ENCODE peak calls at places on chromosomes 3 and 15, in nine cellular contexts. X is stomach, W is spleen, Z is heart left ventricle, Y is NB4, D is lower leg skin, P is HepG2, S is A549, N is body of pancreas. L is an unnamed sample.

GRCh38 chr3:3817870-3818269 is 18.6 kb downstream of the LRRN1 start:
- DNase-seq in P (no peak), N (no peak), D (no peak), S (no peak), Z (no peak), W (no peak), X (no peak), Y (peak), L (no peak)

GRCh38 chr15:60237411-60237810 is 160.4 kb downstream of the ANXA2 start:
- DNase-seq in D (no peak), N (no peak), Z (no peak), S (no peak), W (no peak), P (no peak), X (no peak), Y (no peak), L (no peak)

GRCh38 chr3:133853925-133854227 is 41.8 kb downstream of the RAB6B start:
- DNase-seq in P (no peak), D (no peak), W (no peak), N (no peak), Y (no peak), X (no peak), Z (no peak), S (no peak), L (no peak)

GRCh38 chr3:58519668-58520402 is 17.2 kb downstream of the ACOX2 start:
- DNase-seq in W (no peak), N (no peak), D (no peak), X (no peak), Z (no peak), P (peak), S (no peak), Y (no peak), L (no peak)

GRCh38 chr3:118943597-118943996 is 91.0 kb downstream of the IGSF11 start:
- DNase-seq in D (no peak), S (no peak), Z (no peak), N (no peak), Y (no peak), W (no peak), X (no peak), P (no peak), L (no peak)

GRCh38 chr15:86677316-86677715 is 597.6 kb downstream of the AGBL1 start:
- DNase-seq in W (no peak), Z (no peak), Y (no peak), N (no peak), X (no peak), D (no peak), S (no peak), P (no peak), L (no peak)

GRCh38 chr3:65993134-65993900 is 45.4 kb downstream of the MAGI1 start:
- DNase-seq in Z (no peak), X (no peak), W (no peak), S (no peak), N (no peak), Y (no peak), D (no peak), P (no peak), L (no peak)

GRCh38 chr3:18369561-18370185 is 55.5 kb downstream of the SATB1 start:
- DNase-seq in Y (no peak), W (no peak), N (peak), P (no peak), X (no peak), S (no peak), Z (no peak), D (no peak), L (no peak)

GRCh38 chr3:108804437-108804836 is 18.1 kb upstream of the TRAT1 start:
- DNase-seq in Y (no peak), D (no peak), X (no peak), S (no peak), P (no peak), W (no peak), N (no peak), Z (no peak), L (no peak)

GRCh38 chr3:101166150-101166549 is 154.2 kb downstream of the IMPG2 start:
- DNase-seq in P (no peak), Y (no peak), Z (no peak), S (no peak), D (no peak), X (no peak), N (no peak), W (no peak), L (no peak)

GRCh38 chr15:69661871-69662667 is 209.5 kb downstream of the RPLP1 start:
- DNase-seq in S (no peak), N (no peak), D (peak), X (no peak), W (no peak), P (no peak), Y (no peak), Z (no peak), L (no peak)

GRCh38 chr15:35751421-35752133 is 205.6 kb upstream of the DPH6 start:
- DNase-seq in P (peak), Z (peak), X (peak), N (peak), W (no peak), Y (peak), S (peak), D (peak), L (peak)

GRCh38 chr3:13073042-13073906 is at the start of gene IQSEC1:
- DNase-seq in N (no peak), Y (no peak), Z (peak), X (peak), W (peak), S (no peak), D (no peak), P (no peak), L (no peak)

GRCh38 chr3:197068077-197068476 is 38.5 kb upstream of the MELTF start:
- DNase-seq in Z (no peak), W (no peak), P (no peak), Y (no peak), X (no peak), N (no peak), S (no peak), D (no peak), L (no peak)

GRCh38 chr15:38012894-38013293 is 78.5 kb downstream of the TMCO5A start:
- DNase-seq in P (no peak), X (no peak), W (no peak), S (no peak), N (no peak), Y (no peak), D (no peak), Z (no peak), L (no peak)
- TF ChIP-seq CTCF in P (no peak), X (no peak), W (no peak), S (no peak), N (no peak), Y (no peak), D (no peak), Z (no peak), L (no peak)

GRCh38 chr3:149572796-149573414 is 84.9 kb downstream of the WWTR1 start:
- DNase-seq in P (no peak), S (peak), D (no peak), W (no peak), Y (no peak), Z (no peak), N (no peak), X (no peak), L (no peak)
- H3K4me3 ChIP-seq in P (no peak), S (no peak), D (no peak), W (no peak), Y (no peak), Z (no peak), N (no peak), X (no peak), L (no peak)

GRCh38 chr15:73987646-73988045 is 4.4 kb downstream of the STOML1 start:
- DNase-seq in Y (no peak), X (no peak), W (no peak), S (no peak), P (no peak), N (no peak), D (peak), Z (no peak), L (no peak)
- TF ChIP-seq POLR2A in Y (no peak), X (no peak), W (no peak), S (no peak), P (no peak), N (no peak), D (no peak), Z (no peak), L (no peak)

GRCh38 chr3:131655076-131655685 is 152.4 kb upstream of the MRPL3 start:
- DNase-seq in P (no peak), W (no peak), Z (no peak), D (no peak), X (no peak), S (no peak), Y (no peak), N (no peak), L (no peak)

GRCh38 chr3:131658771-131659170 is 156.0 kb upstream of the MRPL3 start:
- DNase-seq in D (no peak), N (no peak), Z (no peak), W (no peak), S (no peak), P (no peak), Y (no peak), X (no peak), L (no peak)

GRCh38 chr3:131658115-131658514 is 155.3 kb upstream of the MRPL3 start:
- DNase-seq in Z (no peak), N (no peak), Y (no peak), P (peak), X (no peak), W (no peak), D (no peak), S (no peak), L (no peak)
- TF ChIP-seq CTCF in Z (no peak), N (no peak), Y (no peak), P (peak), X (no peak), W (no peak), D (no peak), S (no peak), L (no peak)

GRCh38 chr3:72150634-72151412 is 365.9 kb upstream of the PROK2 start:
- DNase-seq in Z (no peak), Y (no peak), D (no peak), W (no peak), S (no peak), N (peak), X (peak), P (peak), L (no peak)

GRCh38 chr3:72154391-72155300 is 369.7 kb upstream of the PROK2 start:
- DNase-seq in Z (no peak), D (no peak), X (no peak), P (no peak), Y (no peak), N (no peak), W (no peak), S (no peak), L (no peak)

GRCh38 chr3:72153477-72154314 is 368.7 kb upstream of the PROK2 start:
- DNase-seq in S (no peak), W (no peak), Y (no peak), P (no peak), X (no peak), Z (no peak), D (no peak), N (no peak), L (no peak)

GRCh38 chr3:72151465-72152238 is 366.7 kb upstream of the PROK2 start:
- DNase-seq in X (no peak), S (no peak), N (no peak), Z (no peak), Y (no peak), P (peak), D (no peak), W (no peak), L (no peak)

DNA sequence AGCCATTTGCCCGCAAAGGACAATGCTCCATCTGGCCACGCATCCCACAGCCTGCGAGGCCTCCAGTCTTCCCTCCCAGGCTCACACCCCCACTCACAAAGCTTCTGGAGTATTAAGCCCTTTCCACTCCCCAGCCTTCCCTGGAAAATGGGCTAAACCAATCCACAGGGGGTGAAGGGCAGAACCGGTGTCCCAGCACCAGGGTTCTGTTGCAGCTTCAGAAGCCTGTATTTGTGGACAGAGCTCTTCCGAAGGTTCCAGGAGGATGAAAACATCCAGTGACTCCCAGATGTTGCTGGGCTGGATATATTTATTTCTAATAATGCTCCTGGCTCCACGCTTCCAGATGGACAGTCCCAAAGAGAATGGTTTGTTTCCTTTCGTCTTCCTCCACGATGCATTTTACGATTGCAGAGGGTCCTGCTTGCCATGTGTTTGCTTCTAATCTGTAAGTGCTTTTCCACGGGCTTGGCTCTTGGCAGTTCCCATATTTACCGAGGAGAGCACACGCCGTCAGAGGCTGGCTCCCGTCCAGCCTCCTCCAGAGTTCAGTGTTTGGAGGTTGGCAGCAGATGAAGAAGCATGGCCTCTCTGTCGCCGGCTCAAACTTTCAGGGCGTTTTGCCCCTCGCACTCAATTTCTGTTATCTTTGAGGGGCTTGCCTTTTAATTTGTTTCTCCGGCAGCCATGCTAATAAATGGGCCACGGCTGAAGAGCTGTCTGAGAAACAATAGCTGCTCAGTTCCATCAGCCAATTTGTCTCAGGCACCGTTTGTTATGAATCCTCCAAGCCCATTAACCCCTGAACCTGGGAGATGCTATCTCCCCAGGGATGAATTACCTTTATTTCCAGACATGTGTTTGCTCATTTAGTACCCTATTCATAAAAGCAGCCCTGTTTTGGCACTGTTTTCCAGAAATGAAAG is 367.9 kb upstream of the PROK2 start:
- DNase-seq in Z (peak), D (no peak), W (no peak), P (peak), S (peak), Y (no peak), N (peak), X (peak), L (no peak)
- H3K4me3 ChIP-seq in Z (peak), D (no peak), W (no peak), P (peak), S (peak), Y (no peak), N (no peak), X (peak), L (peak)

GRCh38 chr15:80991446-80991845 is 1.8 kb upstream of the MESD start:
- DNase-seq in D (peak), Z (peak), W (no peak), N (peak), S (no peak), X (no peak), Y (peak), P (no peak), L (no peak)

GRCh38 chr15:80989110-80989517 is 505 bp downstream of the MESD start:
- DNase-seq in N (no peak), S (peak), P (no peak), D (no peak), Y (peak), Z (no peak), W (no peak), X (no peak), L (no peak)

GRCh38 chr15:80988148-80988796 is 1.3 kb downstream of the MESD start:
- DNase-seq in S (no peak), D (no peak), Z (no peak), Y (no peak), W (no peak), N (no peak), P (no peak), X (no peak), L (no peak)

GRCh38 chr15:80990955-80991354 is 1.3 kb upstream of the MESD start:
- DNase-seq in X (no peak), Z (no peak), P (no peak), S (no peak), Y (no peak), W (no peak), D (no peak), N (no peak), L (no peak)

DNA sequence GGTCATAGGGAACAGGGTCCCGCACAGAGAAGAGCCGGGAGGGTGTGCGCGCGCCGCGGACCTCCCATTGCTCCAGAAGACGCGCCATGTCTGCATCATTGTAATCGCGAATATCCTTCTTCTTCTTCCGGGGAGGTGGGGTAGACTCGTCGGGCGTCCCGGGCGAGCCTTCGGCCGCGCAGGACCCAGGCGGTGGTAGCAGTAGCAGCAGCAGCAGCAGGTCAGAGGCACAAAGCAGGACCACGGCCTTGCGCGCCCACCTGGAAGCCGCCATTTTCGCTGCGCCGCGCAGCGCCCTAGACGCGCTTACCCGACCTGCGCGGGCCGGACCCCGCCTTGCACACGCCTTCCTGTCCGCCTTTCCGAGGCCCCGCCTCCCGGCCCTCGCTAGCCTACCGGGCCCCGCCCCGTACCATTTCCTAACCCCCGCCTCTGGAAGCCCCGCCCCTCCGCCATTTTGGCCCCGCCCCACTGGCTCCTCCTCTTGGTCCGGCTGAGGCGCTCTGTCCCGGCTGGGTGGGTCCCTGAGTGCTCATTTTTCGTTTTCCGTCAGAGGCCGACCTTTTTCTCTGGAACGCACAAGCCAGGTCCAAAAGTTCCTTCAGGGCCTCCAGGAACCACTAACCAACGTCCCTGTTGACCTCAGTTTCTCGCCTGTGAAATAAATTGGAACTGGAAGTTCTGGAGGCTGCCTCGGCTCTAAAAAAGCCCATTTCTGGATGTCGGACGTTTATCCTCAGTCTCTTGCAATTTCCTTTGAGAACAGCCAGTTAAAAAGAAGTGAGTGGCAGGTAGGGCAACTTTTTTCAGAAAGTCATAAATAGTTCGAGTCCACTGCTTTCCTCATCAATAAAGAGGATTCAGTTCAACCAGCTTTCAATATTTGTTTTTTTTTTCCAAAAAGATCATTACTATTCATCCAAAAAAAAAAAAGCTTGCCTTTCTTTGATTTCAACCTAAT is at the start of gene MESD:
- DNase-seq in P (peak), S (peak), W (peak), N (peak), D (peak), Y (peak), Z (peak), X (peak), L (peak)
- TF ChIP-seq POLR2A in P (peak), S (peak), W (peak), N (peak), D (peak), Y (peak), Z (peak), X (no peak), L (peak)

DNA sequence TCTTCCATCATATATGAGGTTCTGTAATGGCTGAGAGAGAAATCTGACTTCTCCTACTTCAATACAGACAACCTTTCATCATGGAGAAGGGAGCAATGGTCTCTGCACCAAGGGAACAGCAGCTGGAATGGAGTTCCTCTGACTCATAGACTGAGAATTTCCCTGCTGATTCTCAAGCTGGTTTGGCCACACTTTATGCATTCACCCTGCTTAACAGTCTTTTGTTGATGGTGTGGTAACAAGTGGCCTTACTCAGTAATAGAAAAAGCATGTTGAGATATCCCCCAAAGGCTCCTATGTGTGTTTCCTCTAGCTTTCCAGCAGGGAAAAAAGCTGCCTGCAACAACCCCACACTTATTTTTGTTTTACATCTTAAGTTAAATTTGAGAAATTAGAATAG is 138.1 kb downstream of the GREM1 start:
- DNase-seq in W (no peak), Z (peak), D (no peak), P (peak), S (peak), X (no peak), Y (no peak), N (no peak), L (no peak)
- TF ChIP-seq CTCF in W (no peak), Z (no peak), D (no peak), P (no peak), S (no peak), X (no peak), Y (no peak), N (no peak), L (no peak)

GRCh38 chr15:31974154-31974794 is 56.0 kb upstream of the CHRNA7 start:
- DNase-seq in P (no peak), N (no peak), X (no peak), Z (no peak), Y (no peak), W (no peak), S (no peak), D (no peak), L (no peak)

GRCh38 chr15:31977812-31978662 is 52.3 kb upstream of the CHRNA7 start:
- DNase-seq in Y (peak), N (peak), D (peak), S (peak), Z (peak), P (peak), W (peak), X (peak), L (no peak)

GRCh38 chr15:31977138-31977537 is 53.2 kb upstream of the CHRNA7 start:
- DNase-seq in W (no peak), N (no peak), Z (no peak), D (peak), S (no peak), Y (no peak), X (no peak), P (no peak), L (no peak)

GRCh38 chr15:31974855-31975421 is 55.4 kb upstream of the CHRNA7 start:
- DNase-seq in X (no peak), S (peak), Z (no peak), Y (peak), N (peak), P (peak), W (no peak), D (peak), L (no peak)

DNA sequence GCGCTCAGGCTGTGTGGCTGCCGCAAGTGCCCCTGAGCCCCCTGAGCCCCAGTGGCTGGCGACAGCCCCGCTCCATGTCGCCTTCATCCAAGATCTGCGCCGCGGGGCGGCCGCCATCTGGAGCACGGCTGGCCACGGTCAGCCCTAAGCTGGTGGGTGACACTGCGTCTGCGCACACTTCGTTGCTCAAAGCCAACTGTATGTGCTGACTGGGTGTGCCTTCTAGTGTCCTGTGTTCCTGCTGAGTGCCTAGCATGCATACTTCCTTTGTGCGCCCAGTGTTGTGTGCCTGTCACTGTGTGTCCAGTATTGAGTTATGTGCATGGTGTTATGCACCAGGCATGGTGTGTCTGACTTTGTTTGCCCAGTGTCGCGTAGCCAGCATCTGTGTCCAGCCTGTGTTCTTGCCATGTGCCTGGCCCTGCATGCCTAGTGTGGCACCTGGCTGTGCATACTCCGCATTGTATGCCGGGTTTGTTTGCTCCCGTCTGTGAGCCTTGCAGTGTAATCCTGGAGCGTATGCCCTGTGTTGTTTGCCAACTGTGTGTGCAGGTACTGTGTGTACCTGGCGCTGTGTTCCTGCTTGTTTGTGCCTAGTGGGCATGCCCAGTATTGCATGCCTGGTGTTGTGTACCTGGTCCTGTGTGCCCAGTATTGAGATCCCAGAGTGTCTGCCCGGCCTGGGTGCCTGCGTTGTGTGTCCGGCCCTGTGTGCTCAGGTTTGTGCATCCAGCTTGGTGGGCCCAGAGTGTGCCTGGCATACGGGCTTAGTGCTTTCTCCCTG is 54.7 kb upstream of the CHRNA7 start:
- DNase-seq in S (no peak), X (no peak), P (no peak), Z (no peak), W (no peak), D (peak), N (peak), Y (peak), L (no peak)
- H3K4me3 ChIP-seq in S (peak), X (peak), P (no peak), Z (peak), W (no peak), D (no peak), N (no peak), Y (no peak), L (peak)

L was measured in suprapubic skin.